ENCODE peak calls at places on chromosome 21, in ten cellular contexts. J is AG08396; Q is GM13977; E is HuH-7.5; I is CD8-positive, alpha-beta T cell; Y is iPS-NIHi11; K is ELR; D is HS-5; N is COLO829; H is HCT116. G is an unnamed sample.

GRCh38 chr21:41258617-41259016 is 58.0 kb upstream of the FAM3B start:
- DNase-seq in J (no peak), Q (no peak), E (no peak), I (no peak), Y (no peak), K (peak; percentile 2), D (no peak), N (no peak), H (no peak), G (no peak)

GRCh38 chr21:37172646-37173045 is 94.5 kb downstream of the VPS26C start:
- DNase-seq in J (no peak), Q (no peak), E (no peak), I (no peak), Y (no peak), K (no peak), D (no peak), N (peak; percentile 51), H (no peak), G (no peak)

GRCh38 chr21:42674351-42674940 is 21.0 kb downstream of the PDE9A start:
- DNase-seq in J (no peak), Q (no peak), E (no peak), I (no peak), Y (peak; percentile 86), K (no peak), D (no peak), N (no peak), H (no peak), G (no peak)

GRCh38 chr21:39047046-39047445 is 136.2 kb downstream of the PSMG1 start:
- DNase-seq in J (no peak), Q (no peak), E (no peak), I (no peak), Y (no peak), K (no peak), D (no peak), N (no peak), H (no peak), G (no peak)

GRCh38 chr21:38134084-38134873 is 122.5 kb upstream of the KCNJ15 start:
- DNase-seq in J (no peak), Q (no peak), E (no peak), I (no peak), Y (no peak), K (no peak), D (no peak), N (no peak), H (no peak), G (no peak)

GRCh38 chr21:36171741-36172331 is 15.2 kb downstream of the DOP1B start:
- DNase-seq in J (no peak), Q (no peak), E (no peak), I (no peak), Y (no peak), K (no peak), D (no peak), N (no peak), H (no peak), G (no peak)

GRCh38 chr21:15749868-15750174 is 20.0 kb downstream of the USP25 start:
- DNase-seq in J (no peak), Q (no peak), E (no peak), I (no peak), Y (no peak), K (no peak), D (no peak), N (no peak), H (no peak), G (no peak)

GRCh38 chr21:42663860-42664535 is 10.6 kb downstream of the PDE9A start:
- DNase-seq in J (no peak), Q (no peak), E (no peak), I (no peak), Y (no peak), K (no peak), D (no peak), N (no peak), H (no peak), G (no peak)

GRCh38 chr21:44711327-44712202 is at the start of gene TSPEAR:
- DNase-seq in J (no peak), Q (no peak), E (no peak), I (no peak), Y (no peak), K (no peak), D (no peak), N (no peak), H (no peak), G (no peak)

GRCh38 chr21:36820176-36821031 is 121.5 kb downstream of the SIM2 start:
- DNase-seq in J (no peak), Q (no peak), E (no peak), I (no peak), Y (peak; percentile 79), K (no peak), D (no peak), N (no peak), H (no peak), G (no peak)

GRCh38 chr21:39020751-39021474 is 162.3 kb downstream of the PSMG1 start:
- DNase-seq in J (peak; percentile 87), Q (no peak), E (no peak), I (no peak), Y (no peak), K (peak; percentile 86), D (peak; percentile 67), N (no peak), H (no peak), G (peak; percentile 50)

GRCh38 chr21:46095814-46096595 is 1.9 kb upstream of the COL6A2 start:
- DNase-seq in J (no peak), Q (peak; percentile 15), E (no peak), I (no peak), Y (no peak), K (no peak), D (no peak), N (no peak), H (no peak), G (no peak)

GRCh38 chr21:33196956-33197374 is 32.8 kb upstream of the IFNAR2 start:
- DNase-seq in J (peak; percentile 43), Q (peak; percentile 32), E (peak; percentile 25), I (peak; percentile 50), Y (peak; percentile 78), K (peak; percentile 79), D (peak; percentile 28), N (peak; percentile 68), H (peak; percentile 68), G (no peak)

GRCh38 chr21:43302769-43303168 is 124.2 kb downstream of the SIK1 start:
- DNase-seq in J (no peak), Q (no peak), E (no peak), I (no peak), Y (no peak), K (no peak), D (no peak), N (no peak), H (no peak), G (no peak)

GRCh38 chr21:42040411-42041180 is 30.4 kb upstream of the ZBTB21 start:
- DNase-seq in J (peak; percentile 96), Q (no peak), E (no peak), I (no peak), Y (no peak), K (peak; percentile 100), D (peak; percentile 99), N (peak; percentile 68), H (peak; percentile 79), G (peak; percentile 99)

GRCh38 chr21:14646893-14647292 is 100.8 kb upstream of the SAMSN1 start:
- DNase-seq in J (no peak), Q (no peak), E (no peak), I (no peak), Y (no peak), K (no peak), D (no peak), N (no peak), H (no peak), G (no peak)

GRCh38 chr21:42939581-42940413 is 14.4 kb upstream of the ERVH48-1 start:
- DNase-seq in J (peak; percentile 87), Q (no peak), E (no peak), I (no peak), Y (no peak), K (peak; percentile 92), D (peak; percentile 97), N (peak; percentile 69), H (no peak), G (peak; percentile 94)

GRCh38 chr21:43854773-43855633 is 10.0 kb upstream of the AGPAT3 start:
- DNase-seq in J (no peak), Q (peak; percentile 78), E (no peak), I (no peak), Y (no peak), K (no peak), D (no peak), N (no peak), H (no peak), G (no peak)

GRCh38 chr21:43775795-43776430 is at the start of gene CSTB:
- DNase-seq in J (peak; percentile 86), Q (peak; percentile 93), E (peak; percentile 64), I (peak; percentile 75), Y (peak; percentile 89), K (peak; percentile 69), D (peak; percentile 15), N (peak; percentile 40), H (peak; percentile 23), G (no peak)